ENCODE peak calls at places on chromosome 13, in nine cellular contexts. S is cardiac muscle cell; Z is osteoblast; N is naive thymus-derived CD4-positive, alpha-beta T cell; V is lower lobe of right lung; M is uterus; L is ovary; E is suprapubic skin; A is left ventricle myocardium inferior. O is an unnamed sample. For H3K4me1, the result is how much of the 10 kb centered on the place peaks cover.

GRCh38 chr13:104416973-104417372 is 1350.8 kb upstream of the SLC10A2 start:
- DNase-seq in S (no peak), Z (no peak), N (no peak), V (no peak), M (no peak), L (no peak), E (no peak), A (no peak), O (no peak)

GRCh38 chr13:108785844-108786243 is 156.4 kb downstream of the MYO16 start:
- DNase-seq in S (no peak), Z (no peak), N (no peak), V (no peak), M (no peak), L (no peak), E (no peak), A (no peak), O (no peak)

GRCh38 chr13:48132961-48133360 is 38.1 kb upstream of the MED4 start:
- DNase-seq in S (no peak), Z (no peak), N (no peak), V (no peak), M (no peak), L (no peak), E (no peak), A (no peak), O (no peak)

GRCh38 chr13:93226623-93227279 is at the start of gene GPC6:
- DNase-seq in S (peak), Z (peak), N (no peak), V (no peak), M (no peak), L (no peak), E (no peak), A (no peak), O (no peak)

GRCh38 chr13:97142452-97142851 is 79.7 kb upstream of the MBNL2 start:
- DNase-seq in S (peak), Z (no peak), N (no peak), V (no peak), M (no peak), L (no peak), E (no peak), A (peak), O (no peak)

GRCh38 chr13:29543230-29544215 is 52.0 kb downstream of the SLC7A1 start:
- DNase-seq in S (peak), Z (no peak), N (no peak), V (no peak), M (no peak), L (no peak), E (no peak), A (no peak), O (no peak)

GRCh38 chr13:23289917-23290357 is 109.2 kb downstream of the SGCG start:
- DNase-seq in S (peak), Z (peak), N (no peak), V (no peak), M (no peak), L (no peak), E (no peak), A (no peak), O (no peak)

GRCh38 chr13:67557642-67558241 is 327.6 kb upstream of the PCDH9 start:
- DNase-seq in S (no peak), Z (no peak), N (no peak), V (no peak), M (no peak), L (no peak), E (no peak), A (no peak), O (no peak)

GRCh38 chr13:96898855-96899254 is 95.4 kb downstream of the OXGR1 start:
- DNase-seq in S (no peak), Z (no peak), N (no peak), V (no peak), M (no peak), L (no peak), E (no peak), A (no peak), O (no peak)

GRCh38 chr13:30047154-30047874 is 196.9 kb upstream of the UBL3 start:
- DNase-seq in S (peak), Z (no peak), N (no peak), V (no peak), M (no peak), L (no peak), E (no peak), A (no peak), O (no peak)

GRCh38 chr13:21109168-21109567 is 47.8 kb upstream of the LATS2 start:
- DNase-seq in S (no peak), Z (no peak), N (no peak), V (no peak), M (no peak), L (no peak), E (peak), A (no peak), O (no peak)

GRCh38 chr13:20390526-20391175 is 135.0 kb downstream of the CRYL1 start:
- DNase-seq in S (peak), Z (peak), N (no peak), V (no peak), M (no peak), L (no peak), E (no peak), A (no peak), O (no peak)

GRCh38 chr13:21837841-21838551 is 167.1 kb downstream of the FGF9 start:
- DNase-seq in S (no peak), Z (no peak), N (no peak), V (no peak), M (peak), L (no peak), E (no peak), A (no peak), O (no peak)

GRCh38 chr13:41596190-41596589 is 138.8 kb downstream of the RGCC start:
- DNase-seq in S (peak), Z (no peak), N (no peak), V (no peak), M (no peak), L (no peak), E (no peak), A (no peak), O (no peak)

GRCh38 chr13:99398916-99399622 is 91.9 kb upstream of the GPR183 start:
- DNase-seq in S (no peak), Z (no peak), N (no peak), V (peak), M (no peak), L (peak), E (no peak), A (no peak), O (no peak)

GRCh38 chr13:62510906-62511655 is 1095.4 kb upstream of the PCDH20 start:
- DNase-seq in S (no peak), Z (no peak), N (no peak), V (no peak), M (no peak), L (no peak), E (no peak), A (no peak), O (no peak)

GRCh38 chr13:59012731-59013130 is 1151.0 kb downstream of the DIAPH3 start:
- DNase-seq in S (no peak), Z (no peak), N (no peak), V (no peak), M (no peak), L (no peak), E (no peak), A (no peak), O (no peak)

GRCh38 chr13:33611016-33611805 is 206.7 kb upstream of the RFC3 start:
- DNase-seq in S (peak), Z (peak), N (no peak), V (no peak), M (peak), L (peak), E (no peak), A (peak), O (peak)

GRCh38 chr13:20231839-20232555 is at the start of gene GJB6:
- DNase-seq in S (no peak), Z (no peak), N (peak), V (no peak), M (no peak), L (no peak), E (peak), A (no peak), O (no peak)

GRCh38 chr13:44306401-44307192 is 67.0 kb upstream of the SERP2 start:
- DNase-seq in S (peak), Z (peak), N (peak), V (no peak), M (peak), L (peak), E (no peak), A (peak), O (no peak)
- H3K4me1 ChIP-seq in S (under half), Z (half or more), N (under half), V (under half), M (under half), L (under half), E (half or more), A (half or more), O (under half)

GRCh38 chr13:46369506-46370268 is 17.4 kb downstream of the RUBCNL start:
- DNase-seq in S (peak), Z (peak), N (no peak), V (no peak), M (no peak), L (no peak), E (no peak), A (no peak), O (no peak)
- H3K4me1 ChIP-seq in S (under half), Z (under half), N (under half), V (under half), M (under half), L (under half), E (under half), A (under half), O (under half)

DNA sequence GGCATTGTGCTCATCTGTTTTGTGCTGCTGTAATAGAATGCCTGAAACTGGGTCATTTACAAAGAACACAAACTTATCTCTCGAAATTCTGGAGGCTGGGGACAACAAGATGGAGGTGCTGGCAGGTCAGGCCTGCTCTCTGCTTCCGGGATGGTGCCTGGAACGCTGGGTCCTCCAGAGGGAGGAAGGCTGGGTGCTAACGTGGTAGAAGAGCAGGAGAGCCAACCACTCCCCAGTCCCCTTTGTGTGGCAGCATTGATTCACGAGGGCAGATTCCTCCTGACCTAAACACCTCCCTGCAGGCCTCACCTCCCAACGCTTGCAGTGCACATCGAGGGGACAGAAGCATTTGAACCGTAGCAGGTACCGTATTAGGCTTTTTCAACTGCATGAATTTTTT is 34.1 kb upstream of the TFDP1 start:
- DNase-seq in S (no peak), Z (no peak), N (no peak), V (peak), M (peak), L (no peak), E (no peak), A (no peak), O (peak)
- H3K4me1 ChIP-seq in S (under half), Z (under half), N (under half), V (under half), M (under half), L (under half), E (under half), A (half or more), O (under half)

GRCh38 chr13:50425772-50426171 is 410.5 kb downstream of the KCNRG start:
- DNase-seq in S (no peak), Z (no peak), N (no peak), V (no peak), M (no peak), L (no peak), E (no peak), A (no peak), O (no peak)

GRCh38 chr13:50424993-50425392 is 409.7 kb downstream of the KCNRG start:
- DNase-seq in S (no peak), Z (no peak), N (no peak), V (no peak), M (no peak), L (no peak), E (no peak), A (no peak), O (no peak)

GRCh38 chr13:50422181-50423148 is 407.2 kb downstream of the KCNRG start:
- DNase-seq in S (no peak), Z (no peak), N (no peak), V (no peak), M (no peak), L (no peak), E (no peak), A (no peak), O (no peak)

GRCh38 chr13:50426932-50427331 is 411.7 kb downstream of the KCNRG start:
- DNase-seq in S (no peak), Z (no peak), N (no peak), V (no peak), M (no peak), L (no peak), E (no peak), A (no peak), O (no peak)

DNA sequence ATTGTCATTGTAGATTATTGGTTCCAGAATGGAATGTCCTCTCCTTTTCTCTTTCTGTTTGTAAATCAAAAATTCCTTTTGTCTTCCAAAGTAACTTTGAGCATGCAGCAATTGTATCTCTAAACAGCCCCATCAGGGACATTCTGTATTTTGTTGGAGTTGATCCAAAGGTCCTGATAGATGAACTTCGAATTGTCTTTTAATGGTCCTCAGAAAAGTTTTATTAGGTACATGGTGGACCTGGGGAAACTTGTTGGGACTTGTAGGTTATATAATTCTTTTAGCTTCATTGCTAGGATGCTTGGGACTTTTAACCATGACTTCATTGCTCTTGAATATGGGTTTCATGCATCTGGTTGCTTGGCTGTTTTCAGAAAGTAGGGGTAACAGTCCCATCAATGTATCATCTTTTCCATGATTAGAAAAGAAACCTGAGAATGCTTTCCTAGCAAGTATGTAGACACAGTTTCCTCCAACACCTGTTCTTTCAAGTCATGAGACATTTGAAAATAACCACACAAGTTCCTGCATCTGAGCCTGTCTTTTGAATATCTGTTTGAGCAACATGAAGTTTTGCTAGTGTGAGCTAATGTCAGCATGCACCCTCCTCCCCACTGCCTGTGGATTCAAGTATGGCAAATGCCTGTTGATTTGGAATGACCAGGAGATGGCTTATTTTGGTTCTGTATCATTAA is 413.1 kb downstream of the KCNRG start:
- DNase-seq in S (no peak), Z (no peak), N (no peak), V (no peak), M (no peak), L (no peak), E (no peak), A (no peak), O (no peak)
- H3K4me1 ChIP-seq in S (under half), Z (under half), N (under half), V (under half), M (under half), L (under half), E (under half), A (under half), O (under half)

GRCh38 chr13:73779881-73780280 is 354.3 kb downstream of the KLF12 start:
- DNase-seq in S (no peak), Z (no peak), N (no peak), V (no peak), M (no peak), L (no peak), E (no peak), A (no peak), O (no peak)
- H3K4me1 ChIP-seq in S (under half), Z (under half), N (under half), V (under half), M (under half), L (under half), E (under half), A (under half), O (under half)

DNA sequence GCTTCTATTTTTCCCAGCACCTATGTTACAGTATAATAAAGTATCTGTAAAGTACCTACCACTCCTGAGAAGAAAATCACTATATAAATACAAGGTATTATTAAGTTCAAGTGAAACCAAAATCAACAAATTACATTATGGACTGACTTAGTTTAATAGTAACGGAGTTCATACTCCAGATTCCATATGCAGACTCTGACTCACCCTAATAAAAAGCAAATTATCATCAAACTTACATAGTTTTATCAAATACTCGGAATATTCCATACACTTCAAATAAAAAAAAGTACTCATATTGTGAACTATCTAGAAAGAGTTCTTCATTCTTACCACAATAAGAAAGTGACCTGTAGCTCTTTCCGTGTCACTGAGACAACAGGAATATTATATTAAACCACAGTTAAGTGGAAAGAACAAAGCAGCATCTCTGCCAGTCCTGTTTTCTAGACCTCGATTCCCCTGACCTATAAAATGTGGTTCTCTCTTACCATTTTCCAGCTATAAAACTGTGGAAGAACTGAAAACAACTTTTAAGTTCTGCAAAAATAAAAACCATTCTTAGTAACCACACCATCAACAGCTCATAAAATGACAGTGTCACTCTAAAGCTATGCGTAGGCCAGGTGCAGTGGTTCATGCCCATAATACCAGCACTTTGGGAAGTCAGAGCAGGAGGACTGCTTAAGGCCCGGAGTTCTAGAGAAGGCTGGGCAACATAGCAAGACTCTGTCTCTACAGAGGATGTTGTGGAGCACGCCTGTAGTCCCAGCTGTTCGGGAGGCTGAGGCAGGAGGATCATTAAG is 42.6 kb downstream of the USP12 start:
- DNase-seq in S (no peak), Z (peak), N (no peak), V (no peak), M (no peak), L (no peak), E (no peak), A (no peak), O (no peak)
- H3K4me1 ChIP-seq in S (under half), Z (under half), N (under half), V (half or more), M (under half), L (under half), E (under half), A (half or more), O (half or more)

DNA sequence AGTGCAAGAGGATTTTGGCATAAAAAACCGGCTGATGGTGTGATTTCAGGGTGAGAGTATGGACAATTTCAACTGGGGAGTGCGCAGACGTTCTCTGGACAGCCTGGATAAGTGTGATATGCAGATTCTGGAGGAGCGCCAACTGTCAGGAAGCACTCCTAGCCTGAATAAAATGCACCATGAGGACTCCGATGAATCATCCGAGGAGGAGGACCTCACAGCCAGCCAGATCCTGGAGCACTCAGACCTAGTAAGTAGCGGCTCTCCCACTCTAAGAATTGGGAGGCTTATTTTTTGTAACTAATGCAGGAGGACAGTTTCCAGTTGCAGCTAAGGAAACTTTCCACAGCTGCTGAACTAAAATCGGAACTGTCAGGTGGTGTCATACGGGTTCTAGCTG is 53.6 kb downstream of the ZAR1L start:
- DNase-seq in S (peak), Z (no peak), N (no peak), V (no peak), M (peak), L (peak), E (no peak), A (peak), O (no peak)
- H3K4me1 ChIP-seq in S (under half), Z (under half), N (under half), V (under half), M (under half), L (under half), E (under half), A (half or more), O (under half)

GRCh38 chr13:110240943-110241342 is 66.0 kb downstream of the COL4A1 start:
- DNase-seq in S (no peak), Z (no peak), N (no peak), V (no peak), M (no peak), L (no peak), E (no peak), A (no peak), O (no peak)

GRCh38 chr13:110242615-110243014 is 64.3 kb downstream of the COL4A1 start:
- DNase-seq in S (no peak), Z (no peak), N (no peak), V (no peak), M (no peak), L (no peak), E (no peak), A (no peak), O (no peak)

GRCh38 chr13:110239280-110240120 is 67.5 kb downstream of the COL4A1 start:
- DNase-seq in S (no peak), Z (no peak), N (no peak), V (no peak), M (no peak), L (no peak), E (no peak), A (no peak), O (no peak)

GRCh38 chr13:110238795-110239194 is 68.2 kb downstream of the COL4A1 start:
- DNase-seq in S (peak), Z (no peak), N (no peak), V (no peak), M (no peak), L (no peak), E (no peak), A (no peak), O (no peak)

GRCh38 chr13:110240352-110240751 is 66.6 kb downstream of the COL4A1 start:
- DNase-seq in S (no peak), Z (no peak), N (no peak), V (no peak), M (no peak), L (no peak), E (no peak), A (no peak), O (no peak)
- H3K4me1 ChIP-seq in S (under half), Z (under half), N (under half), V (under half), M (under half), L (under half), E (under half), A (half or more), O (under half)

O was measured in left lung.